ENCODE peak calls at places on chromosomes 13 and 19, in four cellular contexts. R is activated CD4-positive, CD25-positive, alpha-beta regulatory T cell; O is head of caudate nucleus; P is NCI-H345. K is an unnamed sample.

GRCh38 chr19:42216653-42217521 is 590 bp downstream of the DEDD2 start:
- DNase-seq in O (peak), R (no peak), P (no peak), K (peak)

GRCh38 chr13:68261105-68261504 is 1031.0 kb upstream of the PCDH9 start:
- DNase-seq in R (no peak), P (no peak), O (no peak), K (peak)

GRCh38 chr13:83780201-83780600 is 102.1 kb downstream of the SLITRK1 start:
- DNase-seq in P (no peak), R (no peak), O (no peak), K (peak)

GRCh38 chr13:110687736-110688135 is 18.2 kb downstream of the CARS2 start:
- DNase-seq in O (no peak), R (no peak), P (no peak), K (no peak)

GRCh38 chr19:10420444-10421239 is at the start of gene PDE4A:
- DNase-seq in R (peak), O (peak), P (peak), K (peak)

GRCh38 chr13:45500492-45501174 is 35.9 kb downstream of the COG3 start:
- DNase-seq in O (no peak), P (no peak), R (no peak), K (peak)

GRCh38 chr13:106083620-106084350 is 451.7 kb downstream of the EFNB2 start:
- DNase-seq in O (no peak), R (no peak), P (peak), K (peak)

GRCh38 chr19:16782719-16783118 is 46.5 kb upstream of the SIN3B start:
- DNase-seq in O (no peak), P (no peak), R (no peak), K (no peak)

GRCh38 chr19:33947565-33947964 is 150.9 kb downstream of the KCTD15 start:
- DNase-seq in P (no peak), R (no peak), O (no peak), K (peak)

GRCh38 chr13:57311009-57311586 is 144.1 kb downstream of the PRR20E start:
- DNase-seq in R (no peak), P (no peak), O (no peak), K (no peak)

GRCh38 chr19:33905473-33905936 is 108.8 kb downstream of the KCTD15 start:
- DNase-seq in R (no peak), P (no peak), O (no peak), K (no peak)

GRCh38 chr19:12952488-12953455 is 4.3 kb downstream of the GADD45GIP1 start:
- DNase-seq in O (peak), P (no peak), R (no peak), K (no peak)

GRCh38 chr19:57465680-57466381 is 8.9 kb upstream of the VN1R1 start:
- DNase-seq in P (no peak), R (no peak), O (no peak), K (peak)

GRCh38 chr19:3319643-3320353 is 46.6 kb upstream of the NFIC start:
- DNase-seq in P (no peak), O (no peak), R (no peak), K (no peak)

GRCh38 chr13:45472171-45472705 is 7.5 kb downstream of the COG3 start:
- DNase-seq in P (no peak), O (no peak), R (no peak), K (no peak)

GRCh38 chr13:114109646-114110045 is 22.8 kb downstream of the RASA3 start:
- DNase-seq in R (no peak), P (peak), O (no peak), K (no peak)

GRCh38 chr19:48554385-48555091 is 2.6 kb downstream of the SULT2B1 start:
- DNase-seq in O (no peak), P (no peak), R (no peak), K (peak)

GRCh38 chr13:37326319-37326718 is 220.9 kb upstream of the CSNK1A1L start:
- DNase-seq in R (no peak), O (no peak), P (no peak), K (no peak)

GRCh38 chr13:53150568-53150967 is 122.0 kb downstream of the OLFM4 start:
- DNase-seq in R (no peak), O (no peak), P (no peak), K (no peak)

GRCh38 chr13:76993021-76993420 is 1.1 kb downstream of the CLN5 start:
- DNase-seq in R (no peak), P (no peak), O (no peak), K (no peak)

GRCh38 chr13:37492061-37492460 is 106.5 kb downstream of the POSTN start:
- DNase-seq in O (no peak), P (no peak), R (no peak), K (no peak)

GRCh38 chr13:113000575-113000974 is 31.6 kb downstream of the MCF2L start:
- DNase-seq in P (no peak), O (no peak), R (no peak), K (no peak)

GRCh38 chr19:35903550-35904179 is 1.3 kb downstream of the HCST start:
- DNase-seq in R (peak), O (peak), P (peak), K (peak)

GRCh38 chr19:41323023-41323422 is 13.1 kb downstream of the CCDC97 start:
- DNase-seq in O (no peak), R (no peak), P (no peak), K (no peak)

GRCh38 chr13:45807520-45808099 is 43.9 kb downstream of the SIAH3 start:
- DNase-seq in P (peak), O (no peak), R (no peak), K (peak)

GRCh38 chr19:45790942-45791341 is 1.7 kb downstream of the DMWD start:
- DNase-seq in O (no peak), R (no peak), P (no peak), K (peak)

GRCh38 chr13:44719857-44720671 is 143.9 kb upstream of the TSC22D1 start:
- DNase-seq in R (no peak), O (no peak), P (no peak), K (no peak)

GRCh38 chr19:13987101-13987890 is 18.8 kb downstream of the RFX1 start:
- DNase-seq in O (peak), P (no peak), R (no peak), K (peak)

GRCh38 chr19:51571599-51571998 is 516 bp downstream of the ZNF175 start:
- DNase-seq in P (no peak), O (no peak), R (no peak), K (peak)

GRCh38 chr13:73754727-73755292 is 379.4 kb downstream of the KLF12 start:
- DNase-seq in P (peak), O (no peak), R (peak), K (peak)

GRCh38 chr19:18429717-18430416 is 8.1 kb downstream of the ISYNA1 start:
- DNase-seq in R (no peak), O (no peak), P (no peak), K (peak)

GRCh38 chr13:24203726-24204295 is 43.3 kb downstream of the SPATA13 start:
- DNase-seq in P (no peak), O (no peak), R (no peak), K (peak)

K was measured in NB4.